ENCODE peak calls at places on chromosome 6, in eight cellular contexts. G, K, H, E, O, W, V and A are unnamed samples.
A peak's percentile ranks its signal among the peaks of the same experiment; 100 is the strongest.

GRCh38 chr6:138443979-138444378 is 40.0 kb downstream of the HEBP2 start:
- DNase-seq in G (no peak), K (no peak), H (no peak), E (no peak), O (no peak), W (no peak), V (no peak), A (no peak)

GRCh38 chr6:170542031-170542719 is 10.9 kb downstream of the PSMB1 start:
- DNase-seq in G (no peak), K (no peak), H (peak; percentile 58), E (no peak), O (no peak), W (no peak), V (no peak), A (peak; percentile 9)

GRCh38 chr6:153673214-153673613 is 365.8 kb upstream of the OPRM1 start:
- DNase-seq in G (no peak), K (no peak), H (no peak), E (no peak), O (no peak), W (no peak), V (no peak), A (no peak)

GRCh38 chr6:43192911-43193310 is 10.9 kb downstream of the CUL9 start:
- DNase-seq in G (no peak), K (no peak), H (no peak), E (no peak), O (no peak), W (no peak), V (no peak), A (no peak)

GRCh38 chr6:168261234-168261633 is 58.3 kb downstream of the DACT2 start:
- DNase-seq in G (no peak), K (no peak), H (no peak), E (no peak), O (no peak), W (no peak), V (no peak), A (no peak)

GRCh38 chr6:21049572-21049971 is 515.3 kb downstream of the CDKAL1 start:
- DNase-seq in G (no peak), K (no peak), H (peak; percentile 36), E (no peak), O (no peak), W (no peak), V (no peak), A (peak; percentile 61)

GRCh38 chr6:150142304-150142656 is 564 bp upstream of the PPP1R14C start:
- DNase-seq in G (no peak), K (no peak), H (peak; percentile 52), E (no peak), O (no peak), W (no peak), V (peak; percentile 55), A (peak; percentile 9)

GRCh38 chr6:150638286-150638685 is 38.6 kb downstream of the PLEKHG1 start:
- DNase-seq in G (no peak), K (no peak), H (no peak), E (no peak), O (no peak), W (no peak), V (no peak), A (no peak)

GRCh38 chr6:85824329-85824728 is 181.6 kb upstream of the SYNCRIP start:
- DNase-seq in G (no peak), K (no peak), H (no peak), E (no peak), O (no peak), W (no peak), V (no peak), A (no peak)

GRCh38 chr6:101296184-101296583 is 97.3 kb upstream of the GRIK2 start:
- DNase-seq in G (no peak), K (no peak), H (peak; percentile 75), E (no peak), O (no peak), W (no peak), V (peak; percentile 94), A (peak; percentile 34)

GRCh38 chr6:24838081-24838480 is 39.4 kb upstream of the ARMH2 start:
- DNase-seq in G (no peak), K (no peak), H (peak; percentile 56), E (no peak), O (no peak), W (no peak), V (no peak), A (no peak)

GRCh38 chr6:140708386-140708785 is 1333.9 kb upstream of the CITED2 start:
- DNase-seq in G (no peak), K (no peak), H (no peak), E (no peak), O (no peak), W (no peak), V (no peak), A (no peak)

GRCh38 chr6:43668151-43669028 is 19.2 kb downstream of the MRPS18A start:
- DNase-seq in G (peak; percentile 62), K (peak; percentile 58), H (peak; percentile 43), E (peak; percentile 52), O (peak; percentile 74), W (no peak), V (peak; percentile 86), A (peak; percentile 54)

GRCh38 chr6:143700684-143701342 is 23.0 kb downstream of the PHACTR2 start:
- DNase-seq in G (peak; percentile 42), K (peak; percentile 50), H (peak; percentile 75), E (no peak), O (no peak), W (no peak), V (no peak), A (peak; percentile 86)

GRCh38 chr6:29696147-29697129 is 15.5 kb upstream of the ZFP57 start:
- DNase-seq in G (no peak), K (no peak), H (peak; percentile 42), E (no peak), O (peak; percentile 33), W (no peak), V (no peak), A (no peak)

GRCh38 chr6:161374971-161375873 is 101.4 kb upstream of the AGPAT4 start:
- DNase-seq in G (peak; percentile 76), K (peak; percentile 46), H (peak; percentile 24), E (no peak), O (peak; percentile 63), W (no peak), V (no peak), A (peak; percentile 68)

GRCh38 chr6:34475167-34476047 is 9.5 kb downstream of the PACSIN1 start:
- DNase-seq in G (no peak), K (no peak), H (no peak), E (no peak), O (no peak), W (no peak), V (no peak), A (peak; percentile 27)

GRCh38 chr6:13304580-13305255 is 23.6 kb downstream of the TBC1D7 start:
- DNase-seq in G (no peak), K (no peak), H (no peak), E (no peak), O (no peak), W (no peak), V (no peak), A (no peak)

GRCh38 chr6:105402981-105403935 is at the start of gene PREP:
- DNase-seq in G (peak; percentile 95), K (peak; percentile 91), H (peak; percentile 86), E (peak; percentile 86), O (peak; percentile 84), W (peak; percentile 63), V (peak; percentile 76), A (peak; percentile 82)

GRCh38 chr6:51049983-51050877 is 231.6 kb downstream of the TFAP2B start:
- DNase-seq in G (no peak), K (no peak), H (no peak), E (peak; percentile 88), O (no peak), W (no peak), V (peak; percentile 46), A (no peak)

GRCh38 chr6:150267686-150268561 is 100.9 kb upstream of the IYD start:
- DNase-seq in G (peak; percentile 71), K (no peak), H (peak; percentile 74), E (no peak), O (no peak), W (no peak), V (peak; percentile 64), A (peak; percentile 52)

GRCh38 chr6:52049252-52050050 is 38.0 kb downstream of the PKHD1 start:
- DNase-seq in G (peak; percentile 28), K (no peak), H (peak; percentile 59), E (peak; percentile 9), O (peak; percentile 77), W (no peak), V (peak; percentile 21), A (peak; percentile 10)

GRCh38 chr6:125970760-125971159 is 14.2 kb downstream of the HINT3 start:
- DNase-seq in G (no peak), K (no peak), H (no peak), E (no peak), O (no peak), W (no peak), V (no peak), A (no peak)

GRCh38 chr6:16676978-16677377 is 84.3 kb downstream of the ATXN1 start:
- DNase-seq in G (peak; percentile 36), K (peak; percentile 40), H (peak; percentile 76), E (no peak), O (peak; percentile 52), W (no peak), V (no peak), A (peak; percentile 38)

GRCh38 chr6:8193541-8193940 is 91.2 kb upstream of the EEF1E1 start:
- DNase-seq in G (no peak), K (no peak), H (no peak), E (no peak), O (no peak), W (no peak), V (no peak), A (peak; percentile 75)

GRCh38 chr6:3592371-3592941 is 135.6 kb upstream of the SLC22A23 start:
- DNase-seq in G (peak; percentile 32), K (no peak), H (peak; percentile 100), E (no peak), O (peak; percentile 48), W (no peak), V (no peak), A (peak; percentile 93)

GRCh38 chr6:118220429-118221128 is 313.5 kb downstream of the SLC35F1 start:
- DNase-seq in G (no peak), K (no peak), H (no peak), E (no peak), O (no peak), W (no peak), V (no peak), A (no peak)

GRCh38 chr6:25016311-25016710 is 80.6 kb upstream of the RIPOR2 start:
- DNase-seq in G (no peak), K (no peak), H (no peak), E (no peak), O (no peak), W (no peak), V (no peak), A (no peak)

GRCh38 chr6:54617730-54618129 is 228.8 kb upstream of the FAM83B start:
- DNase-seq in G (peak; percentile 35), K (no peak), H (peak; percentile 64), E (no peak), O (peak; percentile 32), W (no peak), V (no peak), A (peak; percentile 90)

GRCh38 chr6:30749554-30750378 is 5.4 kb upstream of the IER3 start:
- DNase-seq in G (no peak), K (no peak), H (no peak), E (no peak), O (peak; percentile 83), W (no peak), V (no peak), A (no peak)

GRCh38 chr6:143325379-143326140 is 124.9 kb downstream of the ADAT2 start:
- DNase-seq in G (no peak), K (no peak), H (peak; percentile 24), E (no peak), O (peak; percentile 38), W (no peak), V (no peak), A (no peak)

GRCh38 chr6:52253494-52253893 is 9.2 kb upstream of the IL17F start:
- DNase-seq in G (peak; percentile 14), K (no peak), H (no peak), E (no peak), O (no peak), W (no peak), V (no peak), A (no peak)